ENCODE peak calls at places on chromosome 12, in four cellular contexts. E is GM10248; B is CD8-positive, alpha-beta T cell; L is tibial nerve. G is an unnamed sample.

GRCh38 chr12:22046090-22046967 is at the start of gene CMAS:
- DNase-seq in L (peak; percentile 62), E (peak; percentile 90), B (peak; percentile 89), G (peak; percentile 88)

GRCh38 chr12:124488520-124488919 is 78.9 kb downstream of the NCOR2 start:
- DNase-seq in B (no peak), E (no peak), L (no peak), G (no peak)

GRCh38 chr12:91990525-91990924 is 155.1 kb downstream of the BTG1 start:
- DNase-seq in E (no peak), B (no peak), L (no peak), G (no peak)

GRCh38 chr12:124032265-124032886 is 59.4 kb downstream of the ZNF664 start:
- DNase-seq in L (no peak), B (no peak), E (peak; percentile 72), G (no peak)

GRCh38 chr12:2169964-2170363 is 117.2 kb downstream of the CACNA1C start:
- DNase-seq in L (no peak), B (no peak), E (no peak), G (no peak)

GRCh38 chr12:62259311-62259992 is 752 bp upstream of the USP15 start:
- DNase-seq in L (no peak), E (no peak), B (no peak), G (no peak)

GRCh38 chr12:49288412-49288853 is 6.5 kb upstream of the PRPH start:
- DNase-seq in L (peak; percentile 47), E (peak; percentile 81), B (peak; percentile 79), G (no peak)

GRCh38 chr12:69566603-69567002 is 18.7 kb upstream of the CCT2 start:
- DNase-seq in E (no peak), L (no peak), B (no peak), G (no peak)

GRCh38 chr12:123085730-123086487 is 65.0 kb downstream of the PITPNM2 start:
- DNase-seq in L (no peak), B (no peak), E (no peak), G (peak; percentile 81)

GRCh38 chr12:26732010-26732908 is 100.7 kb downstream of the ITPR2 start:
- DNase-seq in L (no peak), E (peak; percentile 29), B (no peak), G (no peak)

GRCh38 chr12:29149691-29150382 is 759 bp downstream of the FAR2 start:
- DNase-seq in B (no peak), E (no peak), L (no peak), G (no peak)

GRCh38 chr12:82527165-82527780 is 159.4 kb upstream of the TMTC2 start:
- DNase-seq in L (no peak), E (peak; percentile 32), B (no peak), G (no peak)

GRCh38 chr12:83434600-83434999 is 747.9 kb downstream of the TMTC2 start:
- DNase-seq in B (no peak), E (no peak), L (no peak), G (no peak)

GRCh38 chr12:232731-233614 is 19.0 kb upstream of the SLC6A12 start:
- DNase-seq in E (no peak), B (no peak), L (no peak), G (peak; percentile 58)

GRCh38 chr12:19474147-19474546 is 34.9 kb downstream of the AEBP2 start:
- DNase-seq in E (no peak), L (no peak), B (no peak), G (no peak)

GRCh38 chr12:7060353-7060954 is at the start of gene C1S:
- DNase-seq in L (peak; percentile 66), E (no peak), B (no peak), G (peak; percentile 57)

GRCh38 chr12:4027412-4027811 is 154.2 kb upstream of the PARP11 start:
- DNase-seq in L (no peak), E (no peak), B (peak; percentile 74), G (no peak)

GRCh38 chr12:115338566-115339294 is 654.8 kb upstream of the TBX3 start:
- DNase-seq in L (no peak), E (no peak), B (no peak), G (no peak)

GRCh38 chr12:32502693-32503510 is 103.5 kb downstream of the FGD4 start:
- DNase-seq in L (no peak), B (no peak), E (no peak), G (peak; percentile 72)

GRCh38 chr12:60308366-60309000 is 712.7 kb downstream of the SLC16A7 start:
- DNase-seq in E (no peak), B (no peak), L (no peak), G (no peak)

GRCh38 chr12:109765493-109765810 is 51.8 kb downstream of the FAM222A start:
- DNase-seq in E (no peak), B (no peak), L (no peak), G (no peak)

GRCh38 chr12:104232609-104233280 is 17.2 kb downstream of the TXNRD1 start:
- DNase-seq in E (no peak), B (no peak), L (no peak), G (no peak)

GRCh38 chr12:62917939-62918338 is 17.0 kb downstream of the PPM1H start:
- DNase-seq in L (no peak), B (no peak), E (no peak), G (no peak)

GRCh38 chr12:43063642-43064041 is 474.1 kb upstream of the PRICKLE1 start:
- DNase-seq in E (no peak), L (no peak), B (no peak), G (no peak)

GRCh38 chr12:132562489-132563045 is 47.8 kb downstream of the LRCOL1 start:
- DNase-seq in L (no peak), B (no peak), E (no peak), G (no peak)

GRCh38 chr12:56719056-56719455 is 6.0 kb downstream of the NACA start:
- DNase-seq in E (no peak), B (no peak), L (no peak), G (no peak)

GRCh38 chr12:3035815-3036702 is 41.1 kb upstream of the TSPAN9 start:
- DNase-seq in E (no peak), B (no peak), L (no peak), G (no peak)

GRCh38 chr12:117986705-117987469 is 18.1 kb upstream of the KSR2 start:
- DNase-seq in B (no peak), E (no peak), L (no peak), G (no peak)

GRCh38 chr12:6873094-6874006 is at the start of gene SPSB2:
- DNase-seq in E (peak; percentile 98), B (peak; percentile 99), L (peak; percentile 94), G (peak; percentile 85)

GRCh38 chr12:49866859-49867579 is 24.1 kb upstream of the BCDIN3D start:
- DNase-seq in B (peak; percentile 83), L (peak; percentile 63), E (peak; percentile 93), G (peak; percentile 16)

GRCh38 chr12:89525824-89526770 is at the start of gene POC1B:
- DNase-seq in E (peak; percentile 84), L (peak; percentile 46), B (peak; percentile 82), G (peak; percentile 88)

DNA sequence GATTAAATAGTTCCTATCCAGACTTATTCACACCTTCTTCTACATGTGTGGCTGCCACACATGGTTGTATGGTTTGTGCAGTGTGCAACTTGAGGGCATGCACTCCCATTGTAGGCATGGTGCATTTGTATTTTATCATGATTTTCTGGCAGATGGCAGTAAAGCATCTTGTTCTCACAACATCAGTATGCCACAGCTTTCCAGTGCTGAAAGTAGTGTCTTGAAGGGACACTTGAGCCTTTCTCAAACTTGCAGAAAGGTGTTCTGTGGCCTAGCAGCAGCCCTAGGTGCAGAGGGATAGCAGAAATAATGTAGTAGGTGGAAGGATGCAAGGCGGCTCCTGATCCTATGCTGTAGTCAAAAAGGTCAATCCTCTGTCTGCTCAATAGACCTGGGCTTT is 72.9 kb downstream of the LMNTD1 start:
- DNase-seq in E (no peak), B (no peak), L (no peak), G (no peak)
- TF ChIP-seq CTCF in E (no peak), B (no peak), L (no peak), G (no peak)

DNA sequence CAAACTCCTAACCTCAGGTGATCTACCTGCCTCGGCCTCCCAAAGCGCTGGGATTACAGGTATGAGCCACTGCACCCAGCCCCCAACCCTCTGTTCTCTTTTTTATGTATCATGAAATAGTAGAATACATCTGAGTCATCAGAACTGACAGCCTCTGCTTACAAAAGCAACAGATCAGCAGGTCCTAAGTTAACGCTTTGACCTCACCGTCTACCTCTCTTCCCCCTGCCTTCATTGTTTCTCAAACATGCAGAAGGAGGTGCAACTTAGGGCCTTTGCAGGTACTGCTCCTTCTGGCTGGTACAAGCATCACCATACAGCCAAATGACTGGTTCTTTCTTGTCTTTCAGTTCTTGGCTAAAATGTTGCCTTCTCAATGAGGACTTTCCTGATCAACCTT is 249.2 kb downstream of the PAWR start:
- DNase-seq in B (no peak), E (no peak), L (no peak), G (no peak)
- TF ChIP-seq CTCF in B (no peak), E (no peak), L (no peak), G (no peak)

GRCh38 chr12:111444706-111445310 is 39.1 kb downstream of the SH2B3 start:
- DNase-seq in L (no peak), E (peak; percentile 91), B (peak; percentile 78), G (peak; percentile 84)
- TF ChIP-seq CTCF in L (peak; percentile 7), E (no peak), B (no peak), G (no peak)

GRCh38 chr12:14365294-14366210 is at the start of gene ATF7IP:
- DNase-seq in E (peak; percentile 89), L (peak; percentile 95), B (peak; percentile 96), G (peak; percentile 93)
- TF ChIP-seq CTCF in E (peak; percentile 38), L (peak; percentile 34), B (no peak), G (no peak)

GRCh38 chr12:39990122-39991101 is 115.5 kb downstream of the SLC2A13 start:
- DNase-seq in L (peak; percentile 42), E (peak; percentile 42), B (peak; percentile 66), G (peak; percentile 70)
- TF ChIP-seq CTCF in L (peak; percentile 65), E (peak; percentile 88), B (peak; percentile 93), G (peak; percentile 49)

DNA sequence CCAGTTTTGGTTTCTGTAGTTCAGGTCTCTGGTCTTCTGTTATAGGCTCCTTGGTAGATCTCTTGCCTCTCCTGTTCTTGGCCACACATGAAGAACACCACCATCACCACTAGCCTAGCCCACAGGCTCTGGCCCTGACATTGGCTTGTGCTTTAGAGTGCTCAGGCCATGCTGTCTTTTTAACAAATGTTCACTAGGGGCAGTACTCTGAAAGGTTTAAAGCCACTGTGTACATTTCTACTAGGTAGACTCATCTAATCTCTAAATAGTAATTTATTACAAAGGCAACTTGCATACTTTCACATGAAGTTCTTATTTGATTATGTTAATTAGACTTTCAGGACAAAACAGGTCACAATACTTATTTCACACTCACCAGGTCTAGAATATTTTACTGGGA is 38.3 kb downstream of the PDE6H start:
- DNase-seq in L (no peak), B (no peak), E (no peak), G (no peak)
- TF ChIP-seq CTCF in L (no peak), B (no peak), E (peak; percentile 10), G (no peak)

GRCh38 chr12:52038447-52038846 is 12.8 kb upstream of the NR4A1 start:
- DNase-seq in L (no peak), B (no peak), E (no peak), G (no peak)

GRCh38 chr12:52035926-52036325 is 15.3 kb upstream of the NR4A1 start:
- DNase-seq in B (no peak), E (no peak), L (no peak), G (no peak)

GRCh38 chr12:52036587-52037171 is 14.6 kb upstream of the NR4A1 start:
- DNase-seq in B (peak; percentile 77), L (peak; percentile 89), E (peak; percentile 77), G (peak; percentile 96)

GRCh38 chr12:52033506-52034258 is 17.6 kb upstream of the NR4A1 start:
- DNase-seq in B (no peak), E (no peak), L (no peak), G (no peak)

GRCh38 chr12:52037248-52037861 is 13.9 kb upstream of the NR4A1 start:
- DNase-seq in E (no peak), L (no peak), B (no peak), G (no peak)
- TF ChIP-seq CTCF in E (no peak), L (no peak), B (no peak), G (no peak)

GRCh38 chr12:17215754-17216153 is 609.8 kb upstream of the LMO3 start:
- DNase-seq in B (no peak), L (no peak), E (no peak), G (no peak)
- TF ChIP-seq CTCF in B (no peak), L (no peak), E (no peak), G (no peak)

G was measured in ascending aorta.